ENCODE peak calls at places on chromosomes 2 and 18, in seven cellular contexts. I is NCI-H146; G is RWPE1; B is CD4-positive, alpha-beta T cell; F is occipital lobe; H is body of pancreas; S is left cardiac atrium. M is an unnamed sample.

GRCh38 chr2:47265751-47266231 is 110.7 kb upstream of the STPG4 start:
- DNase-seq in I (peak), G (no peak), B (no peak), F (no peak), H (no peak), S (no peak), M (peak)

GRCh38 chr2:139643139-139643538 is 862.9 kb upstream of the NXPH2 start:
- DNase-seq in I (no peak), G (no peak), B (no peak), F (no peak), H (no peak), S (no peak), M (no peak)

GRCh38 chr2:104861295-104862060 is 7.6 kb downstream of the POU3F3 start:
- DNase-seq in I (no peak), G (no peak), B (no peak), F (no peak), H (no peak), S (no peak), M (no peak)

GRCh38 chr2:241946306-241947003 is 76.9 kb downstream of the RTP5 start:
- DNase-seq in I (no peak), G (no peak), B (no peak), F (no peak), H (peak), S (no peak), M (no peak)

GRCh38 chr2:85872536-85873161 is 16.1 kb downstream of the ST3GAL5 start:
- DNase-seq in I (no peak), G (no peak), B (no peak), F (no peak), H (no peak), S (no peak), M (no peak)

GRCh38 chr18:72174972-72175649 is 369.0 kb downstream of the CBLN2 start:
- DNase-seq in I (no peak), G (no peak), B (no peak), F (no peak), H (no peak), S (no peak), M (no peak)

GRCh38 chr18:27762054-27762453 is 414.9 kb downstream of the CDH2 start:
- DNase-seq in I (no peak), G (no peak), B (no peak), F (no peak), H (no peak), S (no peak), M (no peak)

GRCh38 chr2:53182609-53183008 is 585.0 kb upstream of the CHAC2 start:
- DNase-seq in I (no peak), G (no peak), B (no peak), F (no peak), H (peak), S (no peak), M (no peak)

GRCh38 chr18:6412933-6413472 is 1.7 kb downstream of the L3MBTL4 start:
- DNase-seq in I (no peak), G (no peak), B (no peak), F (no peak), H (no peak), S (no peak), M (no peak)

GRCh38 chr2:54106631-54107454 is 8.6 kb upstream of the ACYP2 start:
- DNase-seq in I (peak), G (peak), B (peak), F (peak), H (peak), S (no peak), M (no peak)

GRCh38 chr18:49127606-49128190 is 176.9 kb upstream of the SMAD7 start:
- DNase-seq in I (no peak), G (no peak), B (no peak), F (no peak), H (no peak), S (no peak), M (no peak)

GRCh38 chr2:172993924-172994717 is 81.5 kb upstream of the MAP3K20 start:
- DNase-seq in I (no peak), G (no peak), B (no peak), F (no peak), H (no peak), S (no peak), M (no peak)

GRCh38 chr2:219457784-219458369 is 23.2 kb downstream of the SPEG start:
- DNase-seq in I (no peak), G (no peak), B (no peak), F (no peak), H (no peak), S (no peak), M (no peak)

GRCh38 chr2:107001964-107002696 is 116.2 kb upstream of the ST6GAL2 start:
- DNase-seq in I (no peak), G (no peak), B (no peak), F (no peak), H (no peak), S (no peak), M (no peak)

GRCh38 chr2:108244667-108245414 is 5.1 kb downstream of the SULT1C3 start:
- DNase-seq in I (no peak), G (no peak), B (no peak), F (no peak), H (no peak), S (no peak), M (no peak)

GRCh38 chr2:231666171-231667095 is 41.9 kb upstream of the PTMA start:
- DNase-seq in I (peak), G (peak), B (no peak), F (peak), H (peak), S (peak), M (no peak)

GRCh38 chr2:68767031-68767961 is 32.7 kb downstream of the ARHGAP25 start:
- DNase-seq in I (no peak), G (no peak), B (peak), F (no peak), H (no peak), S (no peak), M (no peak)

GRCh38 chr2:120685403-120686297 is 50.0 kb upstream of the GLI2 start:
- DNase-seq in I (no peak), G (no peak), B (no peak), F (no peak), H (no peak), S (no peak), M (no peak)

GRCh38 chr2:239276813-239277193 is 124.0 kb downstream of the HDAC4 start:
- DNase-seq in I (no peak), G (no peak), B (no peak), F (no peak), H (no peak), S (no peak), M (no peak)

GRCh38 chr2:99921903-99922302 is 220.5 kb downstream of the AFF3 start:
- DNase-seq in I (no peak), G (no peak), B (no peak), F (no peak), H (no peak), S (no peak), M (no peak)

GRCh38 chr18:55672574-55673361 is 84.8 kb upstream of the TCF4 start:
- DNase-seq in I (peak), G (no peak), B (no peak), F (no peak), H (no peak), S (no peak), M (no peak)

GRCh38 chr2:85621338-85621737 is 5.4 kb downstream of the USP39 start:
- DNase-seq in I (no peak), G (no peak), B (no peak), F (no peak), H (no peak), S (no peak), M (no peak)

GRCh38 chr2:120765031-120765910 is 29.6 kb downstream of the GLI2 start:
- DNase-seq in I (no peak), G (no peak), B (no peak), F (no peak), H (peak), S (peak), M (no peak)